ENCODE peak calls at places on chromosomes 5 and 9, in eight cellular contexts. Q is tibial nerve; J is B cell; D is RWPE1; O is dorsolateral prefrontal cortex; W is heart right ventricle; L is CD4-positive, alpha-beta T cell; H is esophagus squamous epithelium. R is an unnamed sample.

GRCh38 chr9:95650720-95651119 is 133.9 kb upstream of the PTCH1 start:
- DNase-seq in O (no peak), W (no peak), L (no peak), J (no peak), H (no peak), Q (no peak), D (no peak), R (no peak)

GRCh38 chr9:32552172-32552872 is at the start of the genes SMIM27 and TOPORS:
- DNase-seq in J (peak; percentile 92), Q (peak; percentile 79), D (peak; percentile 95), W (peak; percentile 91), H (peak; percentile 59), O (peak; percentile 93), L (peak; percentile 88), R (peak; percentile 85)

GRCh38 chr5:65290677-65291076 is 191.0 kb downstream of the ADAMTS6 start:
- DNase-seq in J (no peak), L (no peak), O (no peak), W (no peak), Q (no peak), D (no peak), H (no peak), R (no peak)

GRCh38 chr9:134214395-134214765 is 50.0 kb upstream of the RNU6ATAC start:
- DNase-seq in Q (no peak), W (peak; percentile 13), J (no peak), H (no peak), L (no peak), D (no peak), O (peak; percentile 39), R (no peak)

GRCh38 chr9:34493972-34494535 is 28.7 kb downstream of the ENHO start:
- DNase-seq in W (peak; percentile 57), J (peak; percentile 16), D (peak; percentile 63), L (peak; percentile 22), O (no peak), Q (peak; percentile 51), H (no peak), R (peak; percentile 92)

GRCh38 chr5:10715605-10716004 is 45.4 kb downstream of the DAP start:
- DNase-seq in H (no peak), D (no peak), L (no peak), O (no peak), W (no peak), Q (no peak), J (no peak), R (no peak)

GRCh38 chr9:131165523-131165922 is 40.1 kb downstream of the NUP214 start:
- DNase-seq in H (no peak), J (no peak), O (no peak), L (no peak), W (no peak), Q (no peak), D (no peak), R (no peak)

GRCh38 chr5:11384441-11385250 is 519.6 kb downstream of the CTNND2 start:
- DNase-seq in J (peak; percentile 0), H (no peak), O (peak; percentile 71), D (no peak), Q (no peak), W (no peak), L (no peak), R (peak; percentile 69)

GRCh38 chr5:137845472-137845871 is 22.2 kb upstream of the MYOT start:
- DNase-seq in J (no peak), Q (no peak), H (no peak), L (no peak), D (no peak), O (no peak), W (no peak), R (no peak)

GRCh38 chr5:33867236-33867635 is 24.6 kb downstream of the ADAMTS12 start:
- DNase-seq in L (no peak), O (no peak), H (no peak), J (no peak), Q (no peak), D (no peak), W (no peak), R (no peak)

GRCh38 chr9:93228030-93228429 is 44.1 kb downstream of the WNK2 start:
- DNase-seq in H (no peak), W (no peak), J (no peak), L (no peak), O (no peak), Q (no peak), D (no peak), R (no peak)

GRCh38 chr5:181260720-181261319 is at the start of gene TRIM52:
- DNase-seq in W (peak; percentile 93), H (no peak), D (peak; percentile 87), J (peak; percentile 94), O (peak; percentile 95), Q (peak; percentile 82), L (peak; percentile 90), R (peak; percentile 96)

DNA sequence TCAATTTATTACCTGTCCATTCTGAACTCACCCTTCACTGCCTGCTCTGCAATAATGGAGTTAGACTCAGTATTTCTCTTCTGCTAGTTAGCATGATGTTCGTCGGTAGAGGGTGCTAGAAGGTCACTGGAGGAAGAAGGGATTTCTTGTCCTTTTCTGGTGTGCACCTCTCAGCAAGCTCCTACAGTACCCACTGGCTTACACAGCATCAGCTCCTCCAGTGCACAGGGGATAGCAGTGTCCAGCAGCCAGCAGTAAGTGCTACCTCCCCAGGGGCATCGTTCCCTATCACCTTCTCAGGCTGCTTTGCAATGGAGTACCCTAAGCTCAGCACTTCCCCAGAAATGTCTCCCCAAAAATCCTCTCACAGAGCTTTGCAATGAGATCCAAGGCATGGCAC is 45.9 kb upstream of the APC start:
- DNase-seq in O (no peak), J (peak; percentile 13), L (no peak), D (no peak), W (no peak), H (no peak), Q (no peak), R (no peak)
- TF ChIP-seq CTCF in O (no peak), J (no peak), L (no peak), D (no peak), W (no peak), H (no peak), Q (no peak), R (no peak)

DNA sequence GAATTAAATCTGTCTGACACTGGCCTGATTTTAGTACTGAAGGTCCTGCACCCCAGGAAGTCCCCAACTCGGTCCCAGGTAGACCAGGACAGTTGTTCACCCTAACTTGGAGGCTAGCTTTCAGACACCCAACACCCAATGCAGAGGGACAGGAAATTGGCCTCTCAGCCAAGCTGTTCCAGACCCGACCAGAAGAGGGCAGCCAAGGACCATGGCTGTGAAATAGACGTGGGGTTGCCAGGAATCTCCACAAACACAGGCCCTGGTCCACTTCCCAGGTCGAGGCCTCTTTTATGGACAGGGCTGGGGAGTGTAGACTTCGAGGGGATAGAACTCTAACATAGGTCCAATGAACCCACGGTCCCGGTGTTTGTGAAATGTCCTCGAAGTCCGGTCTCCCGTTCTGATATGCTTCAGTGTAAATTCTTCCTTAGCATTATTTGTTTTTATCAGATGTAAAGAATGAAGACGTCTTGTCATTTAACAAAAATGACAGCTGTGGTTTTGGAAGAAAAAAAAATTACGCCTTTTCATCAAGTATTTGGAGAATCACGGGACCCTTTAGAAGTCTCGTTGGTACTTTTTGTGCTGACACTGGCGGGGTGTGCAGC is 260.3 kb upstream of the ADAMTS16 start:
- DNase-seq in H (no peak), D (peak; percentile 54), L (peak; percentile 17), J (peak; percentile 26), Q (peak; percentile 89), W (peak; percentile 69), O (peak; percentile 84), R (peak; percentile 83)
- TF ChIP-seq CTCF in H (peak; percentile 82), D (peak; percentile 96), L (peak; percentile 46), J (peak; percentile 67), Q (peak; percentile 91), W (peak; percentile 87), O (peak; percentile 91), R (peak; percentile 98)

DNA sequence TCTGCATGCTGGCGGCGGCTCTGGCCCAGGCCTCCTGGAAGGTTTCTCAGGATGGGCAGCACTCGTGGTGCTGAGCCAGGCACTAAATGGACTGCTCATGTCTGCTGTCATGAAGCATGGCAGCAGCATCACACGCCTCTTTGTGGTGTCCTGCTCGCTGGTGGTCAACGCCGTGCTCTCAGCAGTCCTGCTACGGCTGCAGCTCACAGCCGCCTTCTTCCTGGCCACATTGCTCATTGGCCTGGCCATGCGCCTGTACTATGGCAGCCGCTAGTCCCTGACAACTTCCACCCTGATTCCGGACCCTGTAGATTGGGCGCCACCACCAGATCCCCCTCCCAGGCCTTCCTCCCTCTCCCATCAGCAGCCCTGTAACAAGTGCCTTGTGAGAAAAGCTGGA is 3.2 kb downstream of the SLC35A4 start:
- DNase-seq in W (no peak), L (no peak), Q (no peak), J (no peak), D (no peak), O (no peak), H (no peak), R (no peak)
- TF ChIP-seq CTCF in W (no peak), L (no peak), Q (no peak), J (no peak), D (no peak), O (no peak), H (no peak), R (no peak)

GRCh38 chr5:115875447-115875846 is 33.7 kb downstream of the AP3S1 start:
- DNase-seq in W (no peak), J (no peak), O (no peak), Q (no peak), H (no peak), L (no peak), D (no peak), R (no peak)
- TF ChIP-seq CTCF in W (peak; percentile 24), J (no peak), O (no peak), Q (no peak), H (no peak), L (no peak), D (no peak), R (no peak)

DNA sequence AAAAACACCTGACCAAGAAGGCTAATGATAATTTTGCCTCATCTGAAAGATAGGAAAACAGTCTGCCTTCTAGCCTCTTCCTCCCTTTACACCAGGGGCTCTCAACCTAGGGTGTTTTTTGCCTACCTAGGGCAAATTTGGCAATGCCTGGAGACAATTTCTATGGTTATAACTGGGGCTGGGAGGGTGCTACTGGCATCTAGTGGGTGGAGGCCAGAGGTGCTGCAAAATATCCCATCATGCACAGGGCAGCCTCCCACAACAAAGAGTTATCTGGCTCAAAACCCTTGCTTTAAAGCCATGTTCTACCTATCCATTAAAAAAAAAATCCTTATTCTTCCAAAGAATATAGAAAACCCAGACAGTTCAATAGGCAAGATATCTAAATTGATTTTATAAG is 45.0 kb upstream of the NR3C1 start:
- DNase-seq in W (no peak), J (no peak), O (no peak), H (no peak), L (no peak), D (no peak), Q (no peak), R (no peak)
- TF ChIP-seq CTCF in W (no peak), J (no peak), O (no peak), H (no peak), L (no peak), D (no peak), Q (no peak), R (no peak)

GRCh38 chr9:3215658-3216057 is 310.1 kb downstream of the RFX3 start:
- DNase-seq in J (no peak), O (no peak), H (no peak), Q (no peak), W (no peak), D (no peak), L (no peak), R (no peak)
- TF ChIP-seq CTCF in J (no peak), O (no peak), H (no peak), Q (no peak), W (no peak), D (no peak), L (no peak), R (no peak)